ENCODE peak calls at places on chromosome 6, in four cellular contexts. U is WTC11, N is HepG2, D is K562. P is an unnamed sample.

GRCh38 chr6:75202676-75203131 is 3.1 kb downstream of the COL12A1 start:
- DNase-seq in U (no peak), N (no peak), D (no peak), P (no peak)

GRCh38 chr6:142284419-142284818 is 17.4 kb upstream of the ADGRG6 start:
- DNase-seq in U (no peak), N (no peak), D (no peak), P (no peak)

GRCh38 chr6:165616116-165616515 is 46.9 kb downstream of the PDE10A start:
- DNase-seq in U (no peak), N (no peak), D (no peak), P (no peak)

GRCh38 chr6:134041093-134041492 is 11.3 kb downstream of the SLC2A12 start:
- DNase-seq in U (no peak), N (no peak), D (no peak), P (peak)

GRCh38 chr6:1388081-1388926 is 1.1 kb upstream of the FOXF2 start:
- DNase-seq in U (peak), N (no peak), D (no peak), P (no peak)

GRCh38 chr6:108921547-108922331 is 73.5 kb downstream of the ARMC2 start:
- DNase-seq in U (no peak), N (no peak), D (no peak), P (no peak)

GRCh38 chr6:90611996-90612690 is 25.3 kb upstream of the MAP3K7 start:
- DNase-seq in U (no peak), N (no peak), D (no peak), P (no peak)

GRCh38 chr6:47292944-47293343 is 16.8 kb downstream of the TNFRSF21 start:
- DNase-seq in U (no peak), N (peak), D (no peak), P (no peak)

GRCh38 chr6:90080876-90081464 is 186.7 kb downstream of the GJA10 start:
- DNase-seq in U (no peak), N (no peak), D (no peak), P (no peak)

GRCh38 chr6:81362246-81362645 is 390.2 kb downstream of the TENT5A start:
- DNase-seq in U (no peak), N (no peak), D (no peak), P (no peak)

GRCh38 chr6:2351807-2352431 is 106.5 kb upstream of the GMDS start:
- DNase-seq in U (no peak), N (no peak), D (no peak), P (no peak)

GRCh38 chr6:1325471-1326309 is 13.8 kb downstream of the FOXQ1 start:
- DNase-seq in U (no peak), N (peak), D (no peak), P (peak)

GRCh38 chr6:161439093-161439492 is 165.2 kb upstream of the AGPAT4 start:
- DNase-seq in U (no peak), N (no peak), D (peak), P (peak)

GRCh38 chr6:25193147-25193864 is 85.9 kb upstream of the CARMIL1 start:
- DNase-seq in U (no peak), N (no peak), D (no peak), P (peak)

GRCh38 chr6:6178795-6179194 is 141.7 kb downstream of the F13A1 start:
- DNase-seq in U (no peak), N (no peak), D (no peak), P (no peak)

GRCh38 chr6:3072798-3073197 is 4.5 kb downstream of the RIPK1 start:
- DNase-seq in U (no peak), N (no peak), D (peak), P (no peak)

GRCh38 chr6:169932491-169932890 is 181.1 kb downstream of the ERMARD start:
- DNase-seq in U (no peak), N (no peak), D (no peak), P (no peak)

GRCh38 chr6:5472583-5472982 is 211.3 kb downstream of the FARS2 start:
- DNase-seq in U (no peak), N (no peak), D (no peak), P (no peak)

GRCh38 chr6:134170844-134171243 is 118.4 kb upstream of the SLC2A12 start:
- DNase-seq in U (no peak), N (no peak), D (peak), P (no peak)

GRCh38 chr6:2731281-2731909 is 19.3 kb downstream of the MYLK4 start:
- DNase-seq in U (peak), N (no peak), D (no peak), P (no peak)

GRCh38 chr6:30450908-30451818 is 38.1 kb upstream of the HLA-E start:
- DNase-seq in U (peak), N (peak), D (no peak), P (no peak)

GRCh38 chr6:31834704-31835375 is 7.3 kb downstream of the HSPA1B start:
- DNase-seq in U (peak), N (peak), D (peak), P (peak)

GRCh38 chr6:31836036-31836675 is 8.6 kb downstream of the HSPA1B start:
- DNase-seq in U (no peak), N (no peak), D (peak), P (no peak)

GRCh38 chr6:31838968-31839367 is 11.4 kb downstream of the HSPA1B start:
- DNase-seq in U (no peak), N (no peak), D (no peak), P (no peak)

GRCh38 chr6:31837612-31838553 is 10.3 kb downstream of the HSPA1B start:
- DNase-seq in U (no peak), N (no peak), D (no peak), P (no peak)

GRCh38 chr6:31836676-31837611 is 9.4 kb downstream of the HSPA1B start:
- DNase-seq in U (no peak), N (no peak), D (peak), P (no peak)
- TF ChIP-seq USF2 in U (no peak), N (no peak), D (no peak), P (no peak)

GRCh38 chr6:31575335-31575901 is at the start of gene TNF:
- DNase-seq in U (no peak), N (no peak), D (no peak), P (no peak)
- TF ChIP-seq NR3C1 in U (no peak), N (no peak), D (no peak), P (no peak)

DNA sequence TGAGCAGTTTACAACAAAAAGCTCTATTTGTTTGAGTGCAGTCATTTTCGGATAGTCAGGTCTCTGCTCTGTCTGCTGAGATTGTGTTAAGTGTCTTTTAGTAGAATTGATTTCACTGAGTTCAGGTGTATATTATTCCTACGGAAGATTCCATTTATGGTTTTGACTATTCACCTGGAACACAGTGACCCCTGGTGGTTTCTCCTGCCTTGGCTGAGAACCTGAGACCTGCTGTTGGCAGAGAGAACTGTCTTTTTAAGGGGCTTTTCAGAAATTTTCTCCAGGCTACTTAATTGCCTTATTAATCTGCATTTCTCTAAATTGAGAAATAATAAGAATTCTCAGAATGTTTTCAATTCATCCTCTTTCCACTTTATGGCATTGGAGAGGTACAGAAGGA is 508.0 kb downstream of the TBC1D32 start:
- DNase-seq in U (peak), N (peak), D (no peak), P (peak)
- TF ChIP-seq USF2 in U (no peak), N (no peak), D (no peak), P (no peak)

GRCh38 chr6:16374796-16375195 is 136.4 kb downstream of the GMPR start:
- DNase-seq in U (no peak), N (no peak), D (no peak), P (no peak)

GRCh38 chr6:16377470-16377869 is 139.1 kb downstream of the GMPR start:
- DNase-seq in U (no peak), N (no peak), D (no peak), P (no peak)

GRCh38 chr6:16383607-16384206 is 145.3 kb downstream of the GMPR start:
- DNase-seq in U (no peak), N (no peak), D (no peak), P (no peak)

GRCh38 chr6:16375828-16376227 is 137.4 kb downstream of the GMPR start:
- DNase-seq in U (no peak), N (no peak), D (no peak), P (no peak)

GRCh38 chr6:16380220-16380809 is 141.9 kb downstream of the GMPR start:
- DNase-seq in U (no peak), N (no peak), D (no peak), P (no peak)
- TF ChIP-seq NR3C1 in U (no peak), N (no peak), D (no peak), P (no peak)

GRCh38 chr6:33276581-33276863 is 401 bp upstream of the B3GALT4 start:
- DNase-seq in U (no peak), N (no peak), D (no peak), P (no peak)

GRCh38 chr6:33278810-33279209 is 1.9 kb downstream of the B3GALT4 start:
- DNase-seq in U (no peak), N (no peak), D (no peak), P (no peak)

GRCh38 chr6:33278392-33278741 is 1.4 kb downstream of the B3GALT4 start:
- DNase-seq in U (no peak), N (no peak), D (no peak), P (no peak)

GRCh38 chr6:33277663-33278391 is 904 bp downstream of the B3GALT4 start:
- DNase-seq in U (peak), N (no peak), D (peak), P (no peak)

GRCh38 chr6:33276864-33277662 is at the start of gene B3GALT4:
- DNase-seq in U (peak), N (no peak), D (peak), P (peak)
- TF ChIP-seq USF2 in U (peak), N (no peak), D (no peak), P (no peak)

GRCh38 chr6:131062245-131063027 is 609 bp downstream of the EPB41L2 start:
- DNase-seq in U (peak), N (no peak), D (peak), P (no peak)
- TF ChIP-seq NR3C1 in U (no peak), N (no peak), D (no peak), P (no peak)

DNA sequence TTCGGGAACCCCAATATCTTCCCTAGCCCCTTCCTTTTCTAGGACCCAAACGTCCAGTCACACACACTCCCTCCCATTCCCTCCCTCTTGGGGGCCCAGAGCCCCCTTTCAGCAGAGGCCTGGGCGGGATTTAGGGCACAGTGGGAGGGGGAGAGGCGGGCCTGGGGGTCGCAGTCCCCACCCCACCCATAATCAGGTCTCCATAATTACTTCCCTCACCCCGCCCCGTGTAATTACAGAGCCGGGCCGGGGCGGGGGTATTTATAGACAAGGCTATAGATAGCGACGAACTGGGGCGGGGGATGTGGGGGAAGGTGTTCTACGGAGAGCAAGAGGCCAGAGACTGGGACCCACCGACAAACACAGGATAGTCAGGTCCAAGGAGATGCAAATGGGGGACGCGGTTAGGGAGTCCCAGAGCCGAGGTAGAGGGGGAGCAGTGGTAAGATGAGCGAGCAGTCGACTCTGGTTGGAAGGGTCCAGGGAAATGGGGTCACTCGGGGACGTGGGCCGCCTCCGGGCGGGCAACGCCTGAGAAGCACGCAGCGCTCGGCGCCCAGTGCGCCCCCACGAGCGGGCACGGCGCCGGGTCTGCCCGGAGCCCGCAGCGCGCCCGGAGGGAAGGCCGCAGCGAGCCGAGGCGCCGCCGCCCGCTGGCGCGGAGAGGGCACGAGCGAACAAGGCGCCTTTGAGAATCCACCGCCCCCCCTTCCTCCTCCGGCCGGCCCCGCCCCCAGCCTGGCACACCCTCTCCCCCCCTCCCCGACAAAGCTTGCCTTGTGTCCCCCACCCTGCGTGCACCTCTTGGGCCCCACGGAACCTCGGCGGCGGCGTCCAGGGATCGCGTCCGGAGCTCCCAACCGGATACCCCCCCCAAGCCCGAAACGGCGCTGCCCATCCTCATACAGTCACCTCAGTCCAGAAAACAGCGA is 670 bp upstream of the COL11A2 start:
- DNase-seq in U (peak), N (no peak), D (no peak), P (no peak)
- TF ChIP-seq USF2 in U (no peak), N (no peak), D (no peak), P (no peak)

GRCh38 chr6:22067127-22067526 is 229.7 kb downstream of the PRL start:
- DNase-seq in U (no peak), N (no peak), D (no peak), P (no peak)

GRCh38 chr6:22068561-22069346 is 228.1 kb downstream of the PRL start:
- DNase-seq in U (no peak), N (no peak), D (no peak), P (no peak)

GRCh38 chr6:22072939-22073338 is 223.9 kb downstream of the PRL start:
- DNase-seq in U (no peak), N (no peak), D (no peak), P (no peak)

DNA sequence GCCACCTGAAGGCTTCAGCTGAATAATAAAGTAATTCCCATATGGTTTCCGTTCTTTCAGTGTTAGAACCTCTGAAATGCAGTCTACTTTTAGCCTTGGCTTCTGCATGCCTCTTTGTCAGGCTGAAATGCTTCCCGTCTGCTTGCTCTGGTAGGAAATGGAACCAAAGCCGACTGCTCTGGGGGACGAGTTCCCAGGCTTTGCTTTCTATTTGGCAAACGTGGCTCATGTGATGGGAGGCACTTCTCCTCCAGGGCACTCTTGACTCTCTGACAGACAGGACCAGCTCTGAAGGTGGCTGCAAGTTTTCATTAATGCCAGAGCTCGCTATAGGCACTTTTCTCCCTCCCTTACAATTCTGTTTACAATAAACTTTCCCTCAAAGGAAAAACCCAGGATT is 225.2 kb downstream of the PRL start:
- DNase-seq in U (peak), N (no peak), D (no peak), P (no peak)
- TF ChIP-seq NR3C1 in U (no peak), N (no peak), D (no peak), P (no peak)

P was measured in A549.